ENCODE peak calls at places on chromosomes 2 and 18, in ten cellular contexts. H is stimulated activated CD4-positive, alpha-beta T cell treated with anti-CD3 and anti-CD28 coated beads, Interleukin-4, amount 100 ng/mL, for 1 hour; I is endothelial cell; E is H4; W is PC-9; J is AG04449; Q is cerebellar cortex; L is HFFc6; G is left lobe of liver; A is NCI-H1092 treated with DMSO at 0.1 percent for 48 hours. O is an unnamed sample.

GRCh38 chr2:106575955-106576354 is 88.8 kb downstream of the CD8B2 start:
- DNase-seq in H (no peak), I (no peak), E (peak; percentile 64), W (no peak), J (peak; percentile 49), Q (peak; percentile 48), L (peak; percentile 4), G (peak; percentile 52), A (no peak), O (no peak)

GRCh38 chr2:132416996-132417395 is 391 bp downstream of the GPR39 start:
- DNase-seq in H (no peak), I (no peak), E (no peak), W (peak; percentile 45), J (no peak), Q (no peak), L (no peak), G (no peak), A (no peak), O (no peak)

GRCh38 chr2:20381457-20381856 is 30.8 kb upstream of the PUM2 start:
- DNase-seq in H (no peak), I (no peak), E (no peak), W (peak; percentile 33), J (no peak), Q (peak; percentile 49), L (peak; percentile 23), G (no peak), A (peak; percentile 58), O (peak; percentile 60)

GRCh38 chr2:8086796-8087479 is 594.9 kb upstream of the ID2 start:
- DNase-seq in H (no peak), I (no peak), E (peak; percentile 87), W (no peak), J (peak; percentile 93), Q (no peak), L (peak; percentile 94), G (no peak), A (no peak), O (no peak)

GRCh38 chr2:240768216-240768615 is 51.8 kb downstream of the KIF1A start:
- DNase-seq in H (no peak), I (no peak), E (no peak), W (no peak), J (no peak), Q (no peak), L (no peak), G (no peak), A (no peak), O (no peak)

GRCh38 chr2:95039410-95039809 is 13.9 kb downstream of the MAL start:
- DNase-seq in H (no peak), I (no peak), E (no peak), W (no peak), J (no peak), Q (no peak), L (no peak), G (no peak), A (no peak), O (no peak)

GRCh38 chr2:229179598-229179997 is 91.5 kb downstream of the PID1 start:
- DNase-seq in H (no peak), I (no peak), E (no peak), W (no peak), J (no peak), Q (no peak), L (no peak), G (peak; percentile 71), A (no peak), O (no peak)

GRCh38 chr2:10551496-10551895 is 103.4 kb upstream of the ODC1 start:
- DNase-seq in H (no peak), I (no peak), E (no peak), W (no peak), J (no peak), Q (no peak), L (no peak), G (no peak), A (no peak), O (no peak)

GRCh38 chr2:116696223-116696622 is 1118.3 kb upstream of the DDX18 start:
- DNase-seq in H (no peak), I (no peak), E (peak; percentile 8), W (no peak), J (no peak), Q (no peak), L (no peak), G (no peak), A (peak; percentile 61), O (no peak)

GRCh38 chr18:56475250-56475649 is 163.1 kb downstream of the TXNL1 start:
- DNase-seq in H (no peak), I (no peak), E (no peak), W (no peak), J (no peak), Q (no peak), L (no peak), G (no peak), A (no peak), O (no peak)

GRCh38 chr2:169734172-169734847 is 678 bp downstream of the KLHL23 start:
- DNase-seq in H (peak; percentile 6), I (peak; percentile 55), E (no peak), W (no peak), J (no peak), Q (peak; percentile 58), L (no peak), G (peak; percentile 74), A (peak; percentile 33), O (no peak)

GRCh38 chr2:5987117-5987787 is 295.1 kb downstream of the SOX11 start:
- DNase-seq in H (no peak), I (no peak), E (no peak), W (no peak), J (no peak), Q (no peak), L (no peak), G (no peak), A (no peak), O (no peak)

GRCh38 chr18:58180172-58180571 is 136.1 kb downstream of the NEDD4L start:
- DNase-seq in H (no peak), I (no peak), E (no peak), W (no peak), J (no peak), Q (no peak), L (no peak), G (peak; percentile 68), A (no peak), O (no peak)

GRCh38 chr2:127810156-127810636 is 775 bp downstream of the WDR33 start:
- DNase-seq in H (no peak), I (no peak), E (no peak), W (peak; percentile 34), J (no peak), Q (no peak), L (no peak), G (no peak), A (peak; percentile 15), O (no peak)

GRCh38 chr2:119011162-119011909 is 69.3 kb downstream of the MARCO start:
- DNase-seq in H (no peak), I (peak; percentile 86), E (no peak), W (no peak), J (no peak), Q (peak; percentile 16), L (no peak), G (peak; percentile 56), A (peak; percentile 26), O (no peak)

GRCh38 chr2:217421834-217422233 is 562.0 kb upstream of the TNP1 start:
- DNase-seq in H (no peak), I (no peak), E (no peak), W (no peak), J (no peak), Q (no peak), L (no peak), G (no peak), A (no peak), O (no peak)

GRCh38 chr2:172561270-172561669 is 5.4 kb downstream of the PDK1 start:
- DNase-seq in H (no peak), I (no peak), E (no peak), W (no peak), J (no peak), Q (peak; percentile 21), L (no peak), G (no peak), A (no peak), O (peak; percentile 31)

GRCh38 chr2:97691166-97691565 is 21.7 kb downstream of the C2orf92 start:
- DNase-seq in H (no peak), I (no peak), E (no peak), W (peak; percentile 76), J (no peak), Q (no peak), L (no peak), G (no peak), A (no peak), O (no peak)

GRCh38 chr2:233700028-233700635 is 7.4 kb downstream of the UGT1A6 start:
- DNase-seq in H (no peak), I (no peak), E (peak; percentile 96), W (peak; percentile 98), J (no peak), Q (no peak), L (peak; percentile 77), G (peak; percentile 77), A (no peak), O (no peak)